ENCODE peak calls at places on chromosomes 5 and 9, in ten cellular contexts. Z, J, S, C, F, T, H, I, D and Y are unnamed samples.

GRCh38 chr5:132060501-132061161 is at the start of gene IL3:
- DNase-seq in Z (no peak), J (no peak), S (no peak), C (no peak), F (no peak), T (no peak), H (no peak), I (no peak), D (peak), Y (no peak)

GRCh38 chr9:98688710-98689495 is 19.8 kb downstream of the GABBR2 start:
- DNase-seq in Z (no peak), J (no peak), S (no peak), C (no peak), F (no peak), T (no peak), H (no peak), I (no peak), D (no peak), Y (no peak)

GRCh38 chr5:124740991-124741583 is 5.4 kb downstream of the ZNF608 start:
- DNase-seq in Z (no peak), J (no peak), S (no peak), C (no peak), F (no peak), T (no peak), H (no peak), I (peak), D (no peak), Y (peak)

GRCh38 chr5:168579987-168580508 is 880 bp upstream of the PANK3 start:
- DNase-seq in Z (no peak), J (peak), S (no peak), C (no peak), F (no peak), T (no peak), H (no peak), I (no peak), D (no peak), Y (peak)

GRCh38 chr9:116027096-116027495 is 126.5 kb upstream of the PAPPA start:
- DNase-seq in Z (no peak), J (no peak), S (peak), C (no peak), F (no peak), T (peak), H (no peak), I (no peak), D (no peak), Y (no peak)

GRCh38 chr5:88727705-88728313 is 155.2 kb downstream of the MEF2C start:
- DNase-seq in Z (no peak), J (no peak), S (peak), C (no peak), F (no peak), T (no peak), H (peak), I (no peak), D (no peak), Y (peak)

GRCh38 chr9:134355561-134356278 is 29.5 kb downstream of the RXRA start:
- DNase-seq in Z (no peak), J (no peak), S (peak), C (no peak), F (no peak), T (no peak), H (no peak), I (no peak), D (no peak), Y (no peak)

GRCh38 chr9:128428644-128429504 is 8.2 kb downstream of the CERCAM start:
- DNase-seq in Z (no peak), J (peak), S (no peak), C (no peak), F (no peak), T (peak), H (no peak), I (peak), D (no peak), Y (no peak)

GRCh38 chr9:105458404-105458803 is 10.6 kb downstream of the FSD1L start:
- DNase-seq in Z (no peak), J (no peak), S (peak), C (no peak), F (no peak), T (no peak), H (no peak), I (no peak), D (no peak), Y (no peak)

GRCh38 chr9:108830292-108830691 is 25.5 kb downstream of the ACTL7B start:
- DNase-seq in Z (no peak), J (no peak), S (no peak), C (no peak), F (no peak), T (peak), H (no peak), I (no peak), D (no peak), Y (no peak)

GRCh38 chr5:137822983-137823382 is 44.7 kb upstream of the MYOT start:
- DNase-seq in Z (no peak), J (no peak), S (no peak), C (no peak), F (no peak), T (no peak), H (no peak), I (no peak), D (no peak), Y (no peak)

GRCh38 chr9:15469406-15469805 is 41.4 kb downstream of the PSIP1 start:
- DNase-seq in Z (no peak), J (no peak), S (no peak), C (no peak), F (no peak), T (no peak), H (peak), I (no peak), D (no peak), Y (no peak)

GRCh38 chr5:133967715-133968056 is 739 bp downstream of the C5orf15 start:
- DNase-seq in Z (no peak), J (no peak), S (peak), C (no peak), F (no peak), T (peak), H (no peak), I (no peak), D (no peak), Y (no peak)

GRCh38 chr5:116378007-116378831 is 196.4 kb downstream of the SEMA6A start:
- DNase-seq in Z (no peak), J (peak), S (no peak), C (no peak), F (no peak), T (no peak), H (peak), I (peak), D (no peak), Y (peak)

GRCh38 chr9:123322771-123323481 is 33.1 kb upstream of the CRB2 start:
- DNase-seq in Z (no peak), J (peak), S (no peak), C (peak), F (peak), T (peak), H (no peak), I (no peak), D (no peak), Y (no peak)

GRCh38 chr9:34375901-34376595 is 650 bp downstream of the MYORG start:
- DNase-seq in Z (peak), J (peak), S (peak), C (peak), F (peak), T (peak), H (no peak), I (no peak), D (peak), Y (peak)

GRCh38 chr5:31285025-31285424 is 91.5 kb downstream of the CDH6 start:
- DNase-seq in Z (no peak), J (no peak), S (no peak), C (no peak), F (no peak), T (no peak), H (no peak), I (no peak), D (no peak), Y (no peak)

GRCh38 chr9:37913480-37914153 is 9.7 kb upstream of the SLC25A51 start:
- DNase-seq in Z (peak), J (peak), S (peak), C (peak), F (peak), T (peak), H (peak), I (peak), D (peak), Y (peak)

GRCh38 chr5:59833448-59833847 is 60.1 kb downstream of the PDE4D start:
- DNase-seq in Z (no peak), J (no peak), S (no peak), C (no peak), F (no peak), T (no peak), H (no peak), I (no peak), D (no peak), Y (no peak)

GRCh38 chr5:135308245-135308644 is 90.8 kb downstream of the MACROH2A1 start:
- DNase-seq in Z (no peak), J (no peak), S (no peak), C (no peak), F (no peak), T (peak), H (no peak), I (no peak), D (no peak), Y (peak)

GRCh38 chr9:105254226-105254625 is 9.8 kb downstream of the SLC44A1 start:
- DNase-seq in Z (no peak), J (no peak), S (peak), C (no peak), F (no peak), T (no peak), H (no peak), I (no peak), D (no peak), Y (no peak)

GRCh38 chr5:146656638-146657037 is 140.6 kb upstream of the GPR151 start:
- DNase-seq in Z (no peak), J (no peak), S (no peak), C (no peak), F (no peak), T (no peak), H (no peak), I (no peak), D (no peak), Y (no peak)

GRCh38 chr9:21583628-21584027 is 101.5 kb upstream of the IFNE start:
- DNase-seq in Z (no peak), J (no peak), S (no peak), C (no peak), F (no peak), T (no peak), H (no peak), I (no peak), D (no peak), Y (no peak)

GRCh38 chr9:129552064-129552463 is 68.8 kb downstream of the C9orf50 start:
- DNase-seq in Z (no peak), J (no peak), S (no peak), C (no peak), F (no peak), T (no peak), H (no peak), I (no peak), D (peak), Y (no peak)

GRCh38 chr5:154039458-154039829 is 677 bp downstream of the MFAP3 start:
- DNase-seq in Z (no peak), J (no peak), S (no peak), C (no peak), F (no peak), T (no peak), H (no peak), I (no peak), D (no peak), Y (peak)

GRCh38 chr9:136684339-136684738 is 2.9 kb downstream of the AGPAT2 start:
- DNase-seq in Z (no peak), J (no peak), S (no peak), C (no peak), F (no peak), T (no peak), H (no peak), I (no peak), D (no peak), Y (no peak)

GRCh38 chr5:135208555-135209494 is 174.8 kb upstream of the PITX1 start:
- DNase-seq in Z (no peak), J (peak), S (peak), C (no peak), F (no peak), T (peak), H (no peak), I (no peak), D (peak), Y (peak)

GRCh38 chr9:99699386-99699785 is 122.3 kb upstream of the NR4A3 start:
- DNase-seq in Z (no peak), J (no peak), S (no peak), C (no peak), F (no peak), T (no peak), H (no peak), I (no peak), D (no peak), Y (no peak)

GRCh38 chr9:22683393-22684075 is 236.9 kb downstream of the DMRTA1 start:
- DNase-seq in Z (no peak), J (no peak), S (no peak), C (no peak), F (no peak), T (peak), H (no peak), I (no peak), D (no peak), Y (no peak)